ENCODE peak calls at places on chromosomes 5 and 9, in six cellular contexts. W is GM12892, N is endothelial cell of umbilical vein, A is tibial nerve, I is K562, X is prostate gland. Y is an unnamed sample.

GRCh38 chr5:65102826-65103673 is 334.3 kb downstream of the CWC27 start:
- DNase-seq in W (peak), N (peak), A (peak), I (no peak), X (peak), Y (no peak)

GRCh38 chr5:142197098-142197497 is 88.5 kb downstream of the NDFIP1 start:
- DNase-seq in W (no peak), N (peak), A (no peak), I (no peak), X (no peak), Y (no peak)

GRCh38 chr9:110293246-110293645 is 36.9 kb upstream of the TXN start:
- DNase-seq in W (no peak), N (no peak), A (no peak), I (no peak), X (no peak), Y (no peak)

GRCh38 chr5:54254482-54255198 is 55.7 kb downstream of the ARL15 start:
- DNase-seq in W (no peak), N (peak), A (no peak), I (no peak), X (peak), Y (peak)

GRCh38 chr9:88326936-88327335 is 61.3 kb upstream of the SPIN1 start:
- DNase-seq in W (no peak), N (no peak), A (no peak), I (no peak), X (no peak), Y (no peak)

GRCh38 chr9:97307091-97307490 is 368 bp upstream of the CCDC180 start:
- DNase-seq in W (no peak), N (peak), A (peak), I (peak), X (peak), Y (peak)

GRCh38 chr9:111783424-111783823 is 11.3 kb downstream of the SHOC1 start:
- DNase-seq in W (no peak), N (no peak), A (no peak), I (no peak), X (no peak), Y (no peak)

GRCh38 chr5:41143124-41143523 is 70.2 kb downstream of the C6 start:
- DNase-seq in W (no peak), N (no peak), A (no peak), I (no peak), X (no peak), Y (no peak)

GRCh38 chr5:125453011-125453410 is 706.6 kb upstream of the ZNF608 start:
- DNase-seq in W (no peak), N (no peak), A (no peak), I (no peak), X (no peak), Y (no peak)

GRCh38 chr9:123365287-123365880 is 9.4 kb downstream of the CRB2 start:
- DNase-seq in W (no peak), N (no peak), A (no peak), I (no peak), X (no peak), Y (no peak)

GRCh38 chr5:141392429-141393198 is at the start of gene PCDHGA8:
- DNase-seq in W (no peak), N (no peak), A (no peak), I (no peak), X (no peak), Y (no peak)

GRCh38 chr5:127875235-127876021 is 172.2 kb downstream of the CCDC192 start:
- DNase-seq in W (no peak), N (peak), A (no peak), I (peak), X (peak), Y (no peak)

GRCh38 chr5:41211417-41211816 is 1.9 kb downstream of the C6 start:
- DNase-seq in W (no peak), N (no peak), A (no peak), I (no peak), X (no peak), Y (no peak)

GRCh38 chr9:130043654-130044623 is 950 bp upstream of the FNBP1 start:
- DNase-seq in W (no peak), N (peak), A (peak), I (peak), X (peak), Y (no peak)

GRCh38 chr5:167871091-167871490 is 420.4 kb upstream of the WWC1 start:
- DNase-seq in W (no peak), N (no peak), A (no peak), I (no peak), X (no peak), Y (no peak)

GRCh38 chr9:129322641-129323375 is 144.7 kb upstream of the IER5L start:
- DNase-seq in W (no peak), N (no peak), A (peak), I (no peak), X (no peak), Y (no peak)

GRCh38 chr5:126269511-126269910 is 153.7 kb upstream of the GRAMD2B start:
- DNase-seq in W (no peak), N (no peak), A (no peak), I (no peak), X (no peak), Y (no peak)

GRCh38 chr5:17248999-17249634 is 31.7 kb downstream of the BASP1 start:
- DNase-seq in W (no peak), N (peak), A (no peak), I (no peak), X (no peak), Y (no peak)

GRCh38 chr5:10157085-10157669 is 92.5 kb downstream of the ATPSCKMT start:
- DNase-seq in W (no peak), N (no peak), A (no peak), I (no peak), X (peak), Y (no peak)

GRCh38 chr9:122325124-122325523 is 45.7 kb upstream of the PTGS1 start:
- DNase-seq in W (no peak), N (peak), A (no peak), I (no peak), X (no peak), Y (no peak)

GRCh38 chr5:126755593-126755992 is 21.3 kb upstream of the LMNB1 start:
- DNase-seq in W (no peak), N (no peak), A (no peak), I (no peak), X (no peak), Y (no peak)

GRCh38 chr5:93058309-93058708 is 522.7 kb downstream of the NR2F1-AS1 start:
- DNase-seq in W (no peak), N (no peak), A (no peak), I (no peak), X (no peak), Y (no peak)

GRCh38 chr5:157193699-157194424 is 13.2 kb downstream of the ITK start:
- DNase-seq in W (no peak), N (no peak), A (no peak), I (no peak), X (no peak), Y (no peak)

GRCh38 chr5:109880907-109881685 is 191.4 kb downstream of the MAN2A1 start:
- DNase-seq in W (no peak), N (peak), A (no peak), I (no peak), X (no peak), Y (no peak)

GRCh38 chr5:41120600-41120999 is 49.5 kb upstream of the MROH2B start:
- DNase-seq in W (no peak), N (no peak), A (no peak), I (no peak), X (no peak), Y (no peak)

GRCh38 chr5:92309336-92309991 is 926.3 kb upstream of the ARRDC3 start:
- DNase-seq in W (no peak), N (peak), A (no peak), I (no peak), X (no peak), Y (no peak)

GRCh38 chr5:140547508-140548299 is at the start of gene EIF4EBP3:
- DNase-seq in W (peak), N (peak), A (peak), I (peak), X (peak), Y (peak)

GRCh38 chr9:102841376-102841775 is 153.8 kb upstream of the CYLC2 start:
- DNase-seq in W (no peak), N (no peak), A (no peak), I (no peak), X (no peak), Y (no peak)

GRCh38 chr5:19615661-19616060 is 372.3 kb downstream of the CDH18 start:
- DNase-seq in W (no peak), N (no peak), A (no peak), I (no peak), X (no peak), Y (no peak)

GRCh38 chr5:19745247-19745646 is 242.8 kb downstream of the CDH18 start:
- DNase-seq in W (no peak), N (no peak), A (no peak), I (no peak), X (no peak), Y (no peak)

GRCh38 chr5:150700600-150701377 is at the start of gene RBM22:
- DNase-seq in W (peak), N (peak), A (peak), I (peak), X (peak), Y (peak)
- TF ChIP-seq POLR2A in W (peak), N (peak), A (peak), I (peak), X (peak), Y (peak)

GRCh38 chr5:175479125-175479881 is 943 bp downstream of the SFXN1 start:
- DNase-seq in W (no peak), N (no peak), A (no peak), I (peak), X (no peak), Y (no peak)
- TF ChIP-seq POLR2A in W (no peak), N (no peak), A (no peak), I (no peak), X (no peak), Y (no peak)

DNA sequence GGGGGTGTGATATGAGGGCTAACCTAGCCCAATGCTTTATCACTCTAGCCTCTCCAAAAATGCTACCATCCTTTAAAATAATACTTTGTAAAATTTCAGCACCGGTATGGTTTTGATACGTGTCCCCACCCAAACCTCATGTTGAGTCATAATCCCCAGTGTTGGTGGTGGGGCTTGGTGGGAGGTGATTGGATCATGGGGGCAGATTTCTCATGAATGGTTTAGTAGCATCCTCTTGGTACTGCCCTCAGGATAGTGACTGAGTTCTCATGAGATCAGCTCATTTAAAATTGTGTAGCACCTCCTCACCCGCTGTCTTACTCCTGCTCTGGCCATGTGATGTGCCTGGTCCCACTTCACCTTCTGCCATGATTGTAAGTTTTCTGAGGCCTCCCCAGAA is 35.0 kb upstream of the ANKH start:
- DNase-seq in W (no peak), N (no peak), A (no peak), I (no peak), X (no peak), Y (no peak)
- TF ChIP-seq POLR2A in W (no peak), N (no peak), A (no peak), I (no peak), X (no peak), Y (no peak)

DNA sequence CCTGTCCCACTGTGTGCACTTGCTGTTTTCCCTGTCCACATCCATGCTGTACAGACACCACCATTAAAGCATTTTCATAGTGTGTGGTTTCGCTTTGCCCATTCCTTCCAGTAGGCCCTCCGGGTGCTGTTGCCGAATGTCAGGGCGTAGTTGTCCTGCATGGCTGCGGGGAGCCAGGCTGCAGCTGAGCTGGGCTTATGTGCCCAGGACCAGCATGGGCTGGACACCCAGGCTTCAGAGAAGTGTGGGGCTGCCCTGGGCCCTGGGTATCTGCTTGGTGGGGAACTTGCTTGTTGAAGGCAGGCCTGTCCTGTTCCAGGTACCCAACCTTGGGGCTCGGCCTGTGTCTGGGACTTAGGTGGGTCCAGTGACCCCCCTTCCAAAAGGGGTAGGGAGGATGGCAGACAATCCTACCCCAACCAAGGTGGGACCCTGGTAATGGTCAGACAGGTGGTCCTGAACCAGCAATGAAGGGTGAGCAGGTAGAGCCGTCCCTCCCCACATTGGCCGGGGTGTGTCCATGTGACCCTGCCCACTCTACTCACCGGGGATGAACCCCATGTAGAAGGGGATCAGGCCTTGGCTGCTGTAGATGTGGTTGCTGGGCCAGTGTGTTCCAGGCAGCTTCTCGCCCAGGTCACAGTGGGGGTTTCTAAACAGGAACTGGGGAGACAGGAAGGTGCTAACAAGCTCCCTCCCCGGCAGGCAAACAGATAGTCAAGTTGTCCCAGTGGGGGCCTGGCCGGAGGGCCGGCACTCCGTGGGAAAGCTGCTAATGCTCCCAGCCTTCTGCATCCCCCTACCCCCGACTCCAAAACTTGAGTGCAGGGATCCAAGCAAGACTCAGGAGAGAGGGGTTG is 2.8 kb downstream of the TUBB4B start:
- DNase-seq in W (no peak), N (no peak), A (no peak), I (no peak), X (no peak), Y (no peak)
- TF ChIP-seq POLR2A in W (peak), N (peak), A (no peak), I (peak), X (no peak), Y (no peak)

GRCh38 chr5:57442080-57442839 is 40.4 kb downstream of the ACTBL2 start:
- DNase-seq in W (no peak), N (peak), A (no peak), I (peak), X (no peak), Y (peak)
- TF ChIP-seq POLR2A in W (no peak), N (no peak), A (no peak), I (no peak), X (no peak), Y (no peak)

GRCh38 chr9:104931256-104931655 is 3.3 kb upstream of the ABCA1 start:
- DNase-seq in W (no peak), N (no peak), A (no peak), I (no peak), X (no peak), Y (no peak)

GRCh38 chr9:104923289-104923688 is 4.7 kb downstream of the ABCA1 start:
- DNase-seq in W (no peak), N (no peak), A (no peak), I (no peak), X (no peak), Y (no peak)

GRCh38 chr9:104923740-104924139 is 4.2 kb downstream of the ABCA1 start:
- DNase-seq in W (no peak), N (no peak), A (no peak), I (no peak), X (no peak), Y (no peak)

GRCh38 chr9:104927912-104928740 is at the start of gene ABCA1:
- DNase-seq in W (peak), N (peak), A (peak), I (peak), X (peak), Y (peak)

GRCh38 chr9:104927216-104927911 is 591 bp downstream of the ABCA1 start:
- DNase-seq in W (peak), N (peak), A (no peak), I (no peak), X (peak), Y (no peak)
- TF ChIP-seq POLR2A in W (no peak), N (no peak), A (no peak), I (no peak), X (no peak), Y (no peak)

Y was measured in esophagus muscularis mucosa.